ENCODE peak calls at places on chromosomes 5 and 9, in six cellular contexts. One of them, this sample, is unnamed.

GRCh38 chr5:120254385-120254784 is 209.7 kb upstream of the PRR16 start:
- DNase-seq in neuronal stem cell: no peak
- DNase-seq in H1: no peak
- DNase-seq in H9: no peak
- DNase-seq in mesendoderm: peak
- DNase-seq in IMR-90: no peak
- DNase-seq in this sample: no peak

GRCh38 chr9:119291554-119291953 is 77.7 kb downstream of the BRINP1 start:
- DNase-seq in mesendoderm: no peak
- DNase-seq in H9: no peak
- DNase-seq in neuronal stem cell: no peak
- DNase-seq in H1: no peak
- DNase-seq in IMR-90: no peak
- DNase-seq in this sample: no peak

GRCh38 chr5:172417130-172417802 is 37.1 kb downstream of the SH3PXD2B start:
- DNase-seq in H1: no peak
- DNase-seq in neuronal stem cell: no peak
- DNase-seq in H9: no peak
- DNase-seq in mesendoderm: no peak
- DNase-seq in IMR-90: no peak
- DNase-seq in this sample: no peak

GRCh38 chr9:27835286-27835685 is 262.0 kb upstream of the C9orf72 start:
- DNase-seq in mesendoderm: no peak
- DNase-seq in neuronal stem cell: no peak
- DNase-seq in H1: no peak
- DNase-seq in H9: no peak
- DNase-seq in IMR-90: no peak
- DNase-seq in this sample: no peak

GRCh38 chr9:136255896-136256890 is 10.6 kb upstream of the QSOX2 start:
- DNase-seq in H9: no peak
- DNase-seq in H1: no peak
- DNase-seq in mesendoderm: peak
- DNase-seq in neuronal stem cell: no peak
- DNase-seq in IMR-90: no peak
- DNase-seq in this sample: no peak

GRCh38 chr5:115459844-115460243 is 84.7 kb downstream of the FEM1C start:
- DNase-seq in H9: no peak
- DNase-seq in neuronal stem cell: no peak
- DNase-seq in IMR-90: peak
- DNase-seq in mesendoderm: no peak
- DNase-seq in H1: no peak
- DNase-seq in this sample: peak

GRCh38 chr5:60883229-60883628 is 39.2 kb upstream of the ELOVL7 start:
- DNase-seq in H9: no peak
- DNase-seq in IMR-90: no peak
- DNase-seq in neuronal stem cell: no peak
- DNase-seq in mesendoderm: peak
- DNase-seq in H1: no peak
- DNase-seq in this sample: peak

GRCh38 chr5:153158608-153159007 is 331.9 kb upstream of the GRIA1 start:
- DNase-seq in H1: no peak
- DNase-seq in neuronal stem cell: no peak
- DNase-seq in mesendoderm: no peak
- DNase-seq in H9: no peak
- DNase-seq in IMR-90: no peak
- DNase-seq in this sample: no peak

GRCh38 chr5:112762113-112762810 is 24.6 kb downstream of the APC start:
- DNase-seq in neuronal stem cell: no peak
- DNase-seq in H9: no peak
- DNase-seq in IMR-90: peak
- DNase-seq in mesendoderm: no peak
- DNase-seq in H1: no peak
- DNase-seq in this sample: no peak

GRCh38 chr9:106885451-106885850 is 22.5 kb downstream of the ZNF462 start:
- DNase-seq in H9: no peak
- DNase-seq in mesendoderm: no peak
- DNase-seq in H1: no peak
- DNase-seq in IMR-90: peak
- DNase-seq in neuronal stem cell: no peak
- DNase-seq in this sample: peak

GRCh38 chr5:34656001-34656699 is at the start of gene RAI14:
- DNase-seq in H9: peak
- DNase-seq in IMR-90: peak
- DNase-seq in neuronal stem cell: peak
- DNase-seq in H1: peak
- DNase-seq in mesendoderm: peak
- DNase-seq in this sample: peak

GRCh38 chr5:133236976-133237375 is 185.2 kb downstream of the HSPA4 start:
- DNase-seq in H1: no peak
- DNase-seq in neuronal stem cell: no peak
- DNase-seq in IMR-90: no peak
- DNase-seq in H9: no peak
- DNase-seq in mesendoderm: no peak
- DNase-seq in this sample: no peak

GRCh38 chr5:17185776-17186175 is 31.7 kb upstream of the BASP1 start:
- DNase-seq in H9: no peak
- DNase-seq in H1: no peak
- DNase-seq in IMR-90: peak
- DNase-seq in neuronal stem cell: no peak
- DNase-seq in mesendoderm: no peak
- DNase-seq in this sample: peak

GRCh38 chr5:79202076-79202475 is 33.9 kb upstream of the JMY start:
- DNase-seq in IMR-90: peak
- DNase-seq in H1: no peak
- DNase-seq in mesendoderm: no peak
- DNase-seq in neuronal stem cell: no peak
- DNase-seq in H9: no peak
- DNase-seq in this sample: no peak

GRCh38 chr5:107513337-107514125 is 157.2 kb downstream of the EFNA5 start:
- DNase-seq in mesendoderm: no peak
- DNase-seq in IMR-90: no peak
- DNase-seq in H9: no peak
- DNase-seq in neuronal stem cell: no peak
- DNase-seq in H1: no peak
- DNase-seq in this sample: no peak

GRCh38 chr5:38807570-38808461 is 38.0 kb upstream of the OSMR start:
- DNase-seq in IMR-90: peak
- DNase-seq in H1: no peak
- DNase-seq in mesendoderm: no peak
- DNase-seq in neuronal stem cell: no peak
- DNase-seq in H9: no peak
- DNase-seq in this sample: peak

GRCh38 chr5:66498791-66499207 is 97.4 kb upstream of the MAST4 start:
- DNase-seq in mesendoderm: peak
- DNase-seq in H9: no peak
- DNase-seq in neuronal stem cell: no peak
- DNase-seq in IMR-90: no peak
- DNase-seq in H1: no peak
- DNase-seq in this sample: no peak

GRCh38 chr5:180618830-180619562 is 27.7 kb upstream of the SCGB3A1 start:
- DNase-seq in mesendoderm: peak
- DNase-seq in neuronal stem cell: peak
- DNase-seq in IMR-90: peak
- DNase-seq in H9: peak
- DNase-seq in H1: peak
- DNase-seq in this sample: peak

GRCh38 chr5:77379558-77380061 is 112.5 kb downstream of the WDR41 start:
- DNase-seq in mesendoderm: no peak
- DNase-seq in IMR-90: no peak
- DNase-seq in H9: no peak
- DNase-seq in H1: no peak
- DNase-seq in neuronal stem cell: no peak
- DNase-seq in this sample: no peak

GRCh38 chr9:79759460-79759859 is 187.7 kb downstream of the TLE4 start:
- DNase-seq in IMR-90: no peak
- DNase-seq in H1: no peak
- DNase-seq in mesendoderm: no peak
- DNase-seq in H9: no peak
- DNase-seq in neuronal stem cell: no peak
- DNase-seq in this sample: no peak

GRCh38 chr9:89536145-89536574 is 38.2 kb upstream of the SEMA4D start:
- DNase-seq in H1: no peak
- DNase-seq in H9: no peak
- DNase-seq in mesendoderm: no peak
- DNase-seq in neuronal stem cell: no peak
- DNase-seq in IMR-90: no peak
- DNase-seq in this sample: no peak

GRCh38 chr5:132055441-132055807 is 5.0 kb upstream of the IL3 start:
- DNase-seq in H1: no peak
- DNase-seq in IMR-90: no peak
- DNase-seq in mesendoderm: no peak
- DNase-seq in neuronal stem cell: no peak
- DNase-seq in H9: no peak
- DNase-seq in this sample: no peak

DNA sequence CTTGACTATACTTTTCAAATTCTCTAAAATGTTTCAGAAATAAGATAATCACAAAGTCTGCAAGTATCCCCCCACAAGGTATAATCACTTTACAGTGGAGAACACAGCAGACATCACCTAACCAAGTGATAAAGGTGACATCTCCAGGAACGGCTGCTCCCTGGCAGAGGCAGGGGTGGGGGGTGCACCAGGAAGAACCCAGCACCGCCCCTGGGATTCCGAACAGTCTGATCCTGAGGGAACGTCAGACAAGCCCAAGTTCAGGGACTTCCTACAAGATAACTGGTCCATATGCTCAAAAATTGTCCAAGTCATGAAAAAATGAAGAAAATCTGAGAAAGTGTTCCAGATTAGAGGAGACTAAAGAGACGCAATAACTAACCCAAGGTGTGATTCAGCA is 85.4 kb downstream of the HSD17B3 start:
- DNase-seq in H1: no peak
- DNase-seq in IMR-90: no peak
- DNase-seq in neuronal stem cell: no peak
- DNase-seq in mesendoderm: no peak
- DNase-seq in H9: no peak
- DNase-seq in this sample: no peak
- H2AK5ac ChIP-seq in H1: no peak
- H2AK5ac ChIP-seq in IMR-90: no peak
- H2AK5ac ChIP-seq in neuronal stem cell: no peak
- H2AK5ac ChIP-seq in mesendoderm: peak
- H2AK5ac ChIP-seq in H9: no peak
- H2AK5ac ChIP-seq in this sample: no peak

DNA sequence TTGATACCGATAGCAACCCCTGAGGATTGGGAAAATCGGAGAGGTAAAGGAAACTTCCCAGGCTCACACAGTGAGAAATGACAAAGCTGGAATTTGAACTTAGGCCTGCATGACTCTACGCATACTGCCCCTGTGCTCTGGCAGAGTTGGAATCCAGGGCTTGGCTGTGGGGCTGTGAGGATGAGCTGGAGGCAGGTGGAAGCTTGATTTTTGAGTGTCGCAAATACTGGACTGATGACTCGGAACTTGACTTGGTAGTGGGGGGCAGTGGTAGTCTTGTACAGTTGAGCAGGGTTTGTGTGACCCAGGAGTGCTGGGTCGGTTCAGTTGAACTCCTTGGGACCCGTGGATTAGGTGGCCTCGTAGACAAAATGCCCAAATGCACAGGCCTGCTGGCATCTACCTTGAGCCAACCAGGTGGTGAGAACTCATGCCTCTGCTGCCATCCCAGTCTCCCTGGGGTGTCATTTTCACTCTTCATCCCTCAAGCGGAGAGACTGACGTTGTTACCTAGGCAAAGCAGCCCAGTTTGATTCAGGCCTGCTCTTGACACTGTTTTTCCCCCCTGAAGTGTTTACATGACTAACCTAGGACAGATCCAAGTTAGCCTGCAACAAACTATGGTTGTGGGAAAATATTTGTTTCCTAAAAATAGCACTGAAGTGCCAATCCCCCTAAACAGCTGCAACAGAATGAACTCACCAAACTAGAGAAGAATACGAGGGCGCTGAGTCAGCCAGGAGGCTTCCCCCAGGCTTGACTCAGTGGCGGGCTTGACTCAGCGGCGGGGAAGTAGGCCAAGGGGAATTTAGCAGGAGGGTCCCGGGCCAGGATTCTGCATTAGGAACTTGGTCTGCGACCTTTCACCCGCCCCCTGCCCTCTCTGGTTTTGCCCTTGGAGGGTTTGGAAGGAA is 45.7 kb upstream of the ORM1 start:
- DNase-seq in neuronal stem cell: no peak
- DNase-seq in mesendoderm: no peak
- DNase-seq in H9: peak
- DNase-seq in H1: peak
- DNase-seq in IMR-90: peak
- DNase-seq in this sample: peak
- H2AK5ac ChIP-seq in neuronal stem cell: peak
- H2AK5ac ChIP-seq in mesendoderm: no peak
- H2AK5ac ChIP-seq in H9: no peak
- H2AK5ac ChIP-seq in H1: no peak
- H2AK5ac ChIP-seq in IMR-90: peak
- H2AK5ac ChIP-seq in this sample: peak

DNA sequence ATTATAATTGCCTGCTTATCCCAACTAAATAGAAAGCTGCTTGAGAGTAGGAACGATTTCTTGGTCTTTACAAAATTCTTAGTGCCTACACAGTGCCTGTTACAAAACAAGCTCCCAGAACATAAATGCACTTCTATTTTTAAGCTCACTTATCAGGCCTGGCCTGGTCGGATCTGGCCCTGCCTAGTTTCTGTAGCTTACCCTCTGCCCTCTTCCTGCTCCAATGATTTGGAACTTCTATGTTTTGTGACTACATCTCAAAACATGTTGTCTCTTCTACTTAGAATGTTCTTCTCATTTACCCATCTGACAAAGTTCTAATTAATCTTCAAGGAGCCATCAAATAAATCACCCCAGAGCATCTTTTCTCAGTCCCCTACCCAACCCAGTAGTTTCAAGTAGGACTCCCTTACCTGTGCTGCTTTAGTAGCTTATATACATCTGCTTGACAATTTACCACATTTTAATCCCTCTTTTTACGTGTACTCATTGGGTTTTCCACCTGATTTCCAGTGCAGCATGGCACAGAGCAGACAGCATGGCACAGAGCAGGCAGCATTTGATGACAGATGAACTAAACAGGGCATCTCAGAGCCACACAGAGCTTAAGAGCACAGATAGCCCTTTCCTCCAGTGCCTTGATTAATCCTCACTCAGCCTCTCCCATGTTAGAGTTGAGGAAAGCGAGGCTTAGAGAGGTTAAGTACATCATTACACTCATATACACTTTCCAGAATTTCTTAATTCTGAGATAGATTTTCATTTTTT is 171.9 kb downstream of the MAPKAP1 start:
- DNase-seq in H9: no peak
- DNase-seq in IMR-90: no peak
- DNase-seq in mesendoderm: no peak
- DNase-seq in H1: no peak
- DNase-seq in neuronal stem cell: no peak
- DNase-seq in this sample: no peak
- H2AK5ac ChIP-seq in H9: no peak
- H2AK5ac ChIP-seq in IMR-90: no peak
- H2AK5ac ChIP-seq in mesendoderm: no peak
- H2AK5ac ChIP-seq in H1: no peak
- H2AK5ac ChIP-seq in neuronal stem cell: no peak
- H2AK5ac ChIP-seq in this sample: no peak

DNA sequence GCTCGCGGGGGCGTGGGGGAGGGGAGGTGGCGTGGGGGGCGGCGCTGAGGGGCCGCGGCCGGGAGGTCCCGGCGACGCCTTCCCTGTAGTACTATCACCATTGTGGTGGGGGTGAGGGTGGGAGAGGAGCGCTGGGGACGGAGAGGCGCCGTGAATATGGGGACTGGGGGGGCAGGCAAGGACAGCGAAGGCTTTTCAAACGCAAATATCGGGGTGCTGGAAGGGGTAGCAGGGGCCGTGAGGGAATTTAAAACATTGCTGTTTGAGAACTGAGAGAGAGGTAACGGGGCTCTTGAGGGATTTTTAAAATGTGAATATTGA is 427 bp downstream of the RBM27 start:
- DNase-seq in mesendoderm: no peak
- DNase-seq in H1: no peak
- DNase-seq in neuronal stem cell: no peak
- DNase-seq in IMR-90: no peak
- DNase-seq in H9: no peak
- DNase-seq in this sample: no peak
- H2AK5ac ChIP-seq in mesendoderm: no peak
- H2AK5ac ChIP-seq in H1: no peak
- H2AK5ac ChIP-seq in neuronal stem cell: no peak
- H2AK5ac ChIP-seq in IMR-90: peak
- H2AK5ac ChIP-seq in H9: no peak
- H2AK5ac ChIP-seq in this sample: no peak